ENCODE peak calls at places on chromosome 21, in seven cellular contexts. One of them, this sample, is unnamed.
A peak's percentile ranks its signal among the peaks of the same experiment; 100 is the strongest.

GRCh38 chr21:42465008-42465878 is 30.8 kb downstream of the RSPH1 start:
- DNase-seq in GM20000: peak; percentile 39
- DNase-seq in bronchial epithelial cell: peak; percentile 43
- DNase-seq in fibroblast of lung: peak; percentile 6
- DNase-seq in BJ: no peak
- DNase-seq in lung: no peak
- DNase-seq in GM13977: peak; percentile 53
- DNase-seq in this sample: no peak

GRCh38 chr21:17911628-17912027 is 92.5 kb upstream of the C21orf91 start:
- DNase-seq in GM20000: no peak
- DNase-seq in bronchial epithelial cell: peak; percentile 88
- DNase-seq in fibroblast of lung: peak; percentile 91
- DNase-seq in BJ: peak; percentile 59
- DNase-seq in lung: no peak
- DNase-seq in GM13977: no peak
- DNase-seq in this sample: peak; percentile 64

GRCh38 chr21:40333731-40334130 is 466.5 kb downstream of the PCP4 start:
- DNase-seq in GM20000: no peak
- DNase-seq in bronchial epithelial cell: no peak
- DNase-seq in fibroblast of lung: no peak
- DNase-seq in BJ: no peak
- DNase-seq in lung: no peak
- DNase-seq in GM13977: no peak
- DNase-seq in this sample: no peak

GRCh38 chr21:35024475-35024874 is 24.6 kb downstream of the RUNX1 start:
- DNase-seq in GM20000: no peak
- DNase-seq in bronchial epithelial cell: no peak
- DNase-seq in fibroblast of lung: no peak
- DNase-seq in BJ: no peak
- DNase-seq in lung: no peak
- DNase-seq in GM13977: no peak
- DNase-seq in this sample: no peak

GRCh38 chr21:42496839-42497202 is 797 bp upstream of the RSPH1 start:
- DNase-seq in GM20000: no peak
- DNase-seq in bronchial epithelial cell: no peak
- DNase-seq in fibroblast of lung: no peak
- DNase-seq in BJ: no peak
- DNase-seq in lung: peak; percentile 33
- DNase-seq in GM13977: no peak
- DNase-seq in this sample: no peak

GRCh38 chr21:25560151-25560783 is 47.0 kb downstream of the MRPL39 start:
- DNase-seq in GM20000: no peak
- DNase-seq in bronchial epithelial cell: no peak
- DNase-seq in fibroblast of lung: no peak
- DNase-seq in BJ: no peak
- DNase-seq in lung: no peak
- DNase-seq in GM13977: no peak
- DNase-seq in this sample: no peak

GRCh38 chr21:29017639-29018237 is 1.4 kb downstream of the RWDD2B start:
- DNase-seq in GM20000: peak; percentile 31
- DNase-seq in bronchial epithelial cell: no peak
- DNase-seq in fibroblast of lung: no peak
- DNase-seq in BJ: no peak
- DNase-seq in lung: no peak
- DNase-seq in GM13977: no peak
- DNase-seq in this sample: no peak

GRCh38 chr21:39348040-39348354 is 891 bp downstream of the HMGN1 start:
- DNase-seq in GM20000: no peak
- DNase-seq in bronchial epithelial cell: no peak
- DNase-seq in fibroblast of lung: no peak
- DNase-seq in BJ: no peak
- DNase-seq in lung: no peak
- DNase-seq in GM13977: peak; percentile 23
- DNase-seq in this sample: no peak

GRCh38 chr21:35511298-35512162 is 462.4 kb upstream of the RUNX1 start:
- DNase-seq in GM20000: no peak
- DNase-seq in bronchial epithelial cell: peak; percentile 91
- DNase-seq in fibroblast of lung: peak; percentile 64
- DNase-seq in BJ: no peak
- DNase-seq in lung: no peak
- DNase-seq in GM13977: no peak
- DNase-seq in this sample: peak; percentile 54

DNA sequence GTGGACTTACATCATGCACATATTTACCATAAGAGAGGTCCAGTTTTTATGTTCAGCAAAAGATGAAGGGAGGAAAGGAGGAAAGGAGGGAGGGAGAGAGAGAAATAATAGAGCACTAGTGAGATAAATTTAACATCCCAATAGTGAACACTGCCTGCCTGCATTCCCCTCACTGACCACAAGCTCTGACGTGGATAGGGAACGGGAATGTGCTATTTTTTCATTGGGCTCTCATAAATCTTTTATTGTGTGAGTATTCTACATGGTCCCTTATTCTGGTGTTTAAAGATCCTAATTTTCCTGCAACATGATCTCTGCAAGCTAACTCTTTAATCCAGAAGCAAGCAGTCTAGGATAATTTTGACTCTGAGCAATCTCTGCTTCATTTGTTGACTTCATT is 82.2 kb downstream of the TTC3 start:
- DNase-seq in GM20000: no peak
- DNase-seq in bronchial epithelial cell: no peak
- DNase-seq in fibroblast of lung: peak; percentile 32
- DNase-seq in BJ: peak; percentile 63
- DNase-seq in lung: no peak
- DNase-seq in GM13977: no peak
- DNase-seq in this sample: no peak
- TF ChIP-seq CTCF in GM20000: no peak
- TF ChIP-seq CTCF in bronchial epithelial cell: no peak
- TF ChIP-seq CTCF in fibroblast of lung: no peak
- TF ChIP-seq CTCF in BJ: no peak
- TF ChIP-seq CTCF in lung: no peak
- TF ChIP-seq CTCF in GM13977: no peak
- TF ChIP-seq CTCF in this sample: no peak

GRCh38 chr21:43760391-43760958 is 15.6 kb downstream of the CSTB start:
- DNase-seq in GM20000: no peak
- DNase-seq in bronchial epithelial cell: no peak
- DNase-seq in fibroblast of lung: no peak
- DNase-seq in BJ: no peak
- DNase-seq in lung: no peak
- DNase-seq in GM13977: no peak
- DNase-seq in this sample: no peak
- TF ChIP-seq CTCF in GM20000: no peak
- TF ChIP-seq CTCF in bronchial epithelial cell: no peak
- TF ChIP-seq CTCF in fibroblast of lung: no peak
- TF ChIP-seq CTCF in BJ: no peak
- TF ChIP-seq CTCF in lung: no peak
- TF ChIP-seq CTCF in GM13977: no peak
- TF ChIP-seq CTCF in this sample: no peak

GRCh38 chr21:33171584-33172169 is 58.1 kb upstream of the IFNAR2 start:
- DNase-seq in GM20000: no peak
- DNase-seq in bronchial epithelial cell: no peak
- DNase-seq in fibroblast of lung: no peak
- DNase-seq in BJ: no peak
- DNase-seq in lung: no peak
- DNase-seq in GM13977: no peak
- DNase-seq in this sample: no peak
- TF ChIP-seq CTCF in GM20000: no peak
- TF ChIP-seq CTCF in bronchial epithelial cell: no peak
- TF ChIP-seq CTCF in fibroblast of lung: no peak
- TF ChIP-seq CTCF in BJ: no peak
- TF ChIP-seq CTCF in lung: no peak
- TF ChIP-seq CTCF in GM13977: no peak
- TF ChIP-seq CTCF in this sample: no peak

GRCh38 chr21:26965567-26966359 is 1.1 kb downstream of the ADAMTS5 start:
- DNase-seq in GM20000: peak; percentile 25
- DNase-seq in bronchial epithelial cell: no peak
- DNase-seq in fibroblast of lung: peak; percentile 16
- DNase-seq in BJ: no peak
- DNase-seq in lung: no peak
- DNase-seq in GM13977: peak; percentile 20
- DNase-seq in this sample: no peak
- TF ChIP-seq CTCF in GM20000: no peak
- TF ChIP-seq CTCF in bronchial epithelial cell: peak; percentile 45
- TF ChIP-seq CTCF in fibroblast of lung: peak; percentile 25
- TF ChIP-seq CTCF in BJ: peak; percentile 53
- TF ChIP-seq CTCF in lung: no peak
- TF ChIP-seq CTCF in GM13977: no peak
- TF ChIP-seq CTCF in this sample: no peak

GRCh38 chr21:15549671-15550070 is 180.1 kb upstream of the USP25 start:
- DNase-seq in GM20000: no peak
- DNase-seq in bronchial epithelial cell: no peak
- DNase-seq in fibroblast of lung: peak; percentile 20
- DNase-seq in BJ: no peak
- DNase-seq in lung: no peak
- DNase-seq in GM13977: no peak
- DNase-seq in this sample: peak; percentile 2

GRCh38 chr21:15558884-15559283 is 170.9 kb upstream of the USP25 start:
- DNase-seq in GM20000: no peak
- DNase-seq in bronchial epithelial cell: no peak
- DNase-seq in fibroblast of lung: no peak
- DNase-seq in BJ: no peak
- DNase-seq in lung: no peak
- DNase-seq in GM13977: no peak
- DNase-seq in this sample: no peak

GRCh38 chr21:15557925-15558324 is 171.9 kb upstream of the USP25 start:
- DNase-seq in GM20000: no peak
- DNase-seq in bronchial epithelial cell: no peak
- DNase-seq in fibroblast of lung: no peak
- DNase-seq in BJ: no peak
- DNase-seq in lung: no peak
- DNase-seq in GM13977: no peak
- DNase-seq in this sample: no peak

GRCh38 chr21:15552914-15553491 is 176.8 kb upstream of the USP25 start:
- DNase-seq in GM20000: peak; percentile 4
- DNase-seq in bronchial epithelial cell: peak; percentile 40
- DNase-seq in fibroblast of lung: peak; percentile 1
- DNase-seq in BJ: no peak
- DNase-seq in lung: no peak
- DNase-seq in GM13977: no peak
- DNase-seq in this sample: peak; percentile 41
- TF ChIP-seq CTCF in GM20000: no peak
- TF ChIP-seq CTCF in bronchial epithelial cell: peak; percentile 50
- TF ChIP-seq CTCF in fibroblast of lung: peak; percentile 29
- TF ChIP-seq CTCF in BJ: peak; percentile 50
- TF ChIP-seq CTCF in lung: peak; percentile 13
- TF ChIP-seq CTCF in GM13977: peak; percentile 26
- TF ChIP-seq CTCF in this sample: peak; percentile 40

DNA sequence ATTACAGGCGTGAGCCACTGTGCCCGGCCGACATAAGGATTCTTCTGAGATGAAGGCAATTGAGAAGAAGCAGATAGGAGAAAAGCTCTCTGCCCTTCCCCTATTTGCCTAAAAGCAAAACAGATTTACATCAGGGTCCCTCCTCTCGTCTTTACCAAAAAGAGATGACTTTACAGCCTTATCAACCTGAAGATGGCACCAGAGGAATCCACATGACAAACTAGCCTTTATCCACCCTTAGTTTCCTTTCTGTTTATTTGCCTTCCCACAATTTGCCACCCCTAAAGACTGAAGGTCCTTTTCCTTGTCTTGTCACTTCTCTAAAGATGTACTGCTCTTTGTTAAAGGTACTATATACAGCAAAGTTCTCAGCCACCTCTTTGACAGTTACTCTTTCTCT is 70.7 kb upstream of the KRTAP19-8 start:
- DNase-seq in GM20000: peak; percentile 44
- DNase-seq in bronchial epithelial cell: peak; percentile 13
- DNase-seq in fibroblast of lung: peak; percentile 3
- DNase-seq in BJ: no peak
- DNase-seq in lung: no peak
- DNase-seq in GM13977: peak; percentile 40
- DNase-seq in this sample: peak; percentile 4
- TF ChIP-seq CTCF in GM20000: no peak
- TF ChIP-seq CTCF in bronchial epithelial cell: peak; percentile 10
- TF ChIP-seq CTCF in fibroblast of lung: peak; percentile 35
- TF ChIP-seq CTCF in BJ: peak; percentile 10
- TF ChIP-seq CTCF in lung: no peak
- TF ChIP-seq CTCF in GM13977: peak; percentile 23
- TF ChIP-seq CTCF in this sample: peak; percentile 16

DNA sequence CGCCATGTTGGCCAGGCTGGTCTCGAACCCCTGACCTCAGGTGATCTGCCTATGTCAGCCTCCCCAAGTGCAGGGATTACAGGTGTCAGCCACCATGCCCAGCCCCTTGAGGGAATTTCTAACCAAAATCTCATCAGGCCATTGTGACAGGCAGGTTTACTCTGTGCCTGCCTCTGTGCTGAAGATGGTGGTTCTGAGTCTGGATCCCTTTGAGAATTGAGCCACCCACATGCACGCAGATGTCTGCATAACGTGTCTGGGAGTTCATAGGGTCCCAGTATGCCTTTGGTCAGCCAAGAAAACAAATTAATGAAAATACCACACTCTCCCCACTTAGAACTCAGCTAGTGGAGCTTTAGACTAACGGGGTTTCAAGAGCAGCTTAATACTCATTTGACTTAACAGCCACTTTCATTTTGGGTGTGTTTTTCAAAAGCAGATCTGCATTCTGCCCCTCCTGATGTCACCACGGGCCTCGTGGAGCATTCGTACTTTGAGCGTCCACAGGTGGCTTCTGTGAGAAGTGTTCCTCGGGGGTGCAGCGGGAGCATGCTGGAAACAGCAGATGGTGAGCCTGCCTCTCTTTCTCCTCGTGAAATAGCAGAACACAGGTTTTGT is 45.3 kb downstream of the DIP2A start:
- DNase-seq in GM20000: peak; percentile 61
- DNase-seq in bronchial epithelial cell: no peak
- DNase-seq in fibroblast of lung: no peak
- DNase-seq in BJ: no peak
- DNase-seq in lung: no peak
- DNase-seq in GM13977: peak; percentile 62
- DNase-seq in this sample: no peak
- TF ChIP-seq CTCF in GM20000: no peak
- TF ChIP-seq CTCF in bronchial epithelial cell: no peak
- TF ChIP-seq CTCF in fibroblast of lung: no peak
- TF ChIP-seq CTCF in BJ: no peak
- TF ChIP-seq CTCF in lung: no peak
- TF ChIP-seq CTCF in GM13977: peak; percentile 37
- TF ChIP-seq CTCF in this sample: no peak

GRCh38 chr21:44996096-44996495 is 56.3 kb downstream of the SLX9 start:
- DNase-seq in GM20000: no peak
- DNase-seq in bronchial epithelial cell: no peak
- DNase-seq in fibroblast of lung: no peak
- DNase-seq in BJ: no peak
- DNase-seq in lung: no peak
- DNase-seq in GM13977: no peak
- DNase-seq in this sample: no peak
- TF ChIP-seq CTCF in GM20000: no peak
- TF ChIP-seq CTCF in bronchial epithelial cell: no peak
- TF ChIP-seq CTCF in fibroblast of lung: no peak
- TF ChIP-seq CTCF in BJ: no peak
- TF ChIP-seq CTCF in lung: no peak
- TF ChIP-seq CTCF in GM13977: no peak
- TF ChIP-seq CTCF in this sample: no peak